ENCODE peak calls at places on chromosomes 12 and 14, in four cellular contexts. R is H1, U is HepG2, F is GM12878. M is an unnamed sample.

GRCh38 chr14:70073924-70074566 is 114.7 kb downstream of the SLC8A3 start:
- DNase-seq in R (peak; percentile 21), F (no peak), U (peak; percentile 87), M (peak; percentile 63)

GRCh38 chr12:49962861-49963765 is 1.4 kb downstream of the AQP5 start:
- DNase-seq in U (no peak), R (no peak), F (no peak), M (no peak)

GRCh38 chr12:8033153-8034044 is 883 bp downstream of the FOXJ2 start:
- DNase-seq in U (no peak), R (no peak), F (no peak), M (peak; percentile 83)

GRCh38 chr12:5204271-5204670 is 160.6 kb downstream of the KCNA5 start:
- DNase-seq in R (no peak), F (no peak), U (no peak), M (peak; percentile 93)

GRCh38 chr12:25187781-25188180 is 7.2 kb downstream of the DNAI7 start:
- DNase-seq in R (no peak), U (no peak), F (no peak), M (no peak)

GRCh38 chr14:54893151-54893760 is 9.4 kb downstream of the GCH1 start:
- DNase-seq in F (no peak), R (no peak), U (peak; percentile 50), M (no peak)

GRCh38 chr12:131871677-131872076 is 22.7 kb upstream of the ULK1 start:
- DNase-seq in F (no peak), R (no peak), U (no peak), M (no peak)

GRCh38 chr12:911191-911826 is 38.2 kb downstream of the RAD52 start:
- DNase-seq in F (no peak), R (no peak), U (no peak), M (no peak)

GRCh38 chr14:67413806-67414769 is 2.1 kb upstream of the PLEK2 start:
- DNase-seq in U (peak; percentile 24), F (no peak), R (peak; percentile 47), M (peak; percentile 35)

GRCh38 chr12:41096797-41097196 is 91.3 kb upstream of the PDZRN4 start:
- DNase-seq in U (no peak), F (no peak), R (no peak), M (no peak)

GRCh38 chr12:41661141-41661540 is 473.0 kb downstream of the PDZRN4 start:
- DNase-seq in F (no peak), U (no peak), R (no peak), M (no peak)

DNA sequence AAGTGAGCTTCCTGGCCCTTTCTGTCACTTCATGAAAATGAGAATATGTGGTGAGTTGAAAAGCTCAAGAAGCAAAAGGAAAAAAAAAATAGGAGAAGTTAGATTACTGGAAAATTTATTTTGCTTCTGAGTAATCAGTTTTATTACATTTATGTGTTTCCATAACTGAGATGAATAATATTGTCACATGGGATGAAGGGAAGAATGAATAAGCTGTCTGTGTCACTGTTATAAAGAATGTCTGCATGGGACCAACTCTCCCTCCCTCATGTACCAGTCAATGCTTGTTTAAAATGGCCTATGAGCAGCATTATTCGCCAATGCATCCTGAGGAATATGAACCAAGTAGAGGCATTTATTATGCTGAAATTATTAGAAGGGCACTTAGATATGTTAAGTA is 246.3 kb downstream of the PRKD1 start:
- DNase-seq in R (no peak), F (no peak), U (no peak), M (no peak)
- TF ChIP-seq SUZ12 in R (no peak), F (no peak), U (no peak), M (no peak)

DNA sequence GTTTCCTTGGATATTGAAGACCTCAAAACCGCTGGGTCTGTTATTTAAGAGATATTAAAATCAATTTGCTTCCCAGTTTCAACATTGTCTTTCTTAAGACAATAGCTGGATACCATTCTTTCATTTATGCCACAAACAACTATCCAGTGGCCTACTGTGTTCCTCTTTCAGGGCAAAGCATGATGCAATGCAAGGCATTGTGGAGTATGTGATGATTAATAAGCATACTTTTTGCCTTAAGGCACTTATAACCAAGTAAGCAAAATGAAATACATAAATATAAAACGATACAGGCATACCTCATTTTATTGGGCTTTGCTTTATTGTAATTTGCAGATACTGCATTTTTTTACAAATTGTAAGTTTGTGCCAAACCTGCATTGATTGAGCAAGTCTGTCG is 45.5 kb downstream of the SCN8A start:
- DNase-seq in R (no peak), F (no peak), U (no peak), M (no peak)
- TF ChIP-seq YY1 in R (no peak), F (no peak), U (no peak), M (no peak)

GRCh38 chr12:91327889-91328288 is 145.3 kb upstream of the DCN start:
- DNase-seq in F (no peak), R (no peak), U (no peak), M (no peak)
- TF ChIP-seq ZNF274 in F (no peak), R (no peak), U (no peak), M (no peak)

GRCh38 chr12:44876554-44877275 is 600 bp upstream of the NELL2 start:
- DNase-seq in F (no peak), R (peak; percentile 27), U (no peak), M (peak; percentile 56)

GRCh38 chr12:44875417-44875953 is 630 bp downstream of the NELL2 start:
- DNase-seq in R (no peak), F (no peak), U (no peak), M (peak; percentile 15)

GRCh38 chr12:44874981-44875416 is 1.1 kb downstream of the NELL2 start:
- DNase-seq in F (no peak), R (no peak), U (no peak), M (peak; percentile 9)

GRCh38 chr12:44875954-44876553 is at the start of gene NELL2:
- DNase-seq in F (no peak), U (no peak), R (peak; percentile 49), M (peak; percentile 68)

GRCh38 chr12:44873898-44874297 is 2.2 kb downstream of the NELL2 start:
- DNase-seq in U (no peak), R (no peak), F (no peak), M (no peak)
- TF ChIP-seq SUZ12 in U (no peak), R (no peak), F (no peak), M (no peak)

DNA sequence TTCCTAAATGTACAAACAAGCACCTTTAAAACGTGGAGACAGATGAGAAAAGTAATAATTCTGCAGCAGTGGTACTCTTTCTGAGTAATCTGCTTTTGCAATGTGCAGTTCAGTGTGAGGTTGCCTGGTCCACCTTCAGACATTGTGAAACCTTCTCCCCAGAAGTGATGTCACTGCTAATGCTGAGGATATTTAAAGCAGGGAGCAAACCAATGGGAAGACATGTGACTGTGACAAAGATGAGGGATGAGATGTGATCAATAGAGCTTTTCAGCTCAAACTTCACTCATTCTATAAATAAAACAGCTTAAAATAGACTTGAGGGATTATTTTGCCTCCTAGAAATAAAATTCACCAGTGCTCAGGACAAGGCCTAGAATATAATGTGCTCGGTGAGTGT is 9.2 kb downstream of the SLC7A8 start:
- DNase-seq in F (no peak), R (no peak), U (no peak), M (no peak)
- TF ChIP-seq YY1 in F (no peak), R (no peak), U (no peak), M (no peak)

GRCh38 chr12:29710104-29710503 is 73.6 kb downstream of the TMTC1 start:
- DNase-seq in R (peak; percentile 15), U (no peak), F (no peak), M (peak; percentile 92)
- TF ChIP-seq ZNF274 in R (no peak), U (no peak), F (no peak), M (no peak)

GRCh38 chr12:74415633-74416032 is 122.0 kb upstream of the ATXN7L3B start:
- DNase-seq in U (peak; percentile 48), F (no peak), R (no peak), M (peak; percentile 18)
- TF ChIP-seq SUZ12 in U (no peak), F (no peak), R (no peak), M (no peak)

DNA sequence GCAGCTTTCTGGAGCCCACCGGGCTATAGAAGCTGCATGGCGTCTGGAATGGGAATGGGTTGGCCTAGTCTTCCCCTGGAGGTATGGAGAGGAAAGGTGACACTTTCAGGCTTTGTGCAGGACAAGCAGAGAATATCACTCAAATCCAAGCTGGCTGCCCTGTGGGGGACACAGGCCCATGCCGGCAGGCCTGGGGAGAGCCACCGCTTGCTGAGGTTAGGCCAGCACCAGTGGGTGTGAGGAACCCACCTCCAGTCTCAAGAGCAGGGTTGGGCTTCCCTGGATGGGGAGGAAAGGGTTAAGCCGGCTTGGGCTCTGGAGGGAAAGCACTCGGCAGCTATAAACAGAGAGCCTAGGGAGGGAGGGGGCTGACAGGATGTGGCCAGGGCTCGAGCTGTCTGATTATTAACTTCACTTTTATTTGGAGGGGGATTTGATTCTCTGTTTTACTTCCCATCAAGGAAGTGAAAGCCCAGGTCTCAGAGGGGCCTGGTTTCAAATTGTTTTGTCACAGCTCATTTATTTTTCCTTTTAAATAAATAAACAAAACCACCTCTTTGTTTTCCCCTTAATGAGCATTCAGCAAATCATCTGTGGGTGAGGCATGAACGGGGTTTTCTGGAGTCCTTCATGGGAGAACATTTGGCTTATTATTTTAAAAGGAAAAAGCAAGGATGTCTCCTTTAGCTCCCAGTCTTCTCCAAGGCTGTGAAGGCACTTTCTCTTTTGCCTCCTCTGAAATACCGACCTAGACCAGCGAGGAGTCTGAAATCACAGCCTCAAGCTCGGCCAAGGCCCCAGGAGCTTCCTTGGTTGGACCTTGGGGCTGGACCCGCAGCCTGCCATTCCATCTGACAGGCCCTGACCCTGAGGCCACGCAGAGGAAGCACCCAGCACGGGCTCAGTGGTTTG is 21.8 kb upstream of the ZFP36L1 start:
- DNase-seq in F (peak; percentile 84), U (peak; percentile 74), R (no peak), M (no peak)
- TF ChIP-seq YY1 in F (peak; percentile 51), U (peak; percentile 27), R (no peak), M (no peak)

DNA sequence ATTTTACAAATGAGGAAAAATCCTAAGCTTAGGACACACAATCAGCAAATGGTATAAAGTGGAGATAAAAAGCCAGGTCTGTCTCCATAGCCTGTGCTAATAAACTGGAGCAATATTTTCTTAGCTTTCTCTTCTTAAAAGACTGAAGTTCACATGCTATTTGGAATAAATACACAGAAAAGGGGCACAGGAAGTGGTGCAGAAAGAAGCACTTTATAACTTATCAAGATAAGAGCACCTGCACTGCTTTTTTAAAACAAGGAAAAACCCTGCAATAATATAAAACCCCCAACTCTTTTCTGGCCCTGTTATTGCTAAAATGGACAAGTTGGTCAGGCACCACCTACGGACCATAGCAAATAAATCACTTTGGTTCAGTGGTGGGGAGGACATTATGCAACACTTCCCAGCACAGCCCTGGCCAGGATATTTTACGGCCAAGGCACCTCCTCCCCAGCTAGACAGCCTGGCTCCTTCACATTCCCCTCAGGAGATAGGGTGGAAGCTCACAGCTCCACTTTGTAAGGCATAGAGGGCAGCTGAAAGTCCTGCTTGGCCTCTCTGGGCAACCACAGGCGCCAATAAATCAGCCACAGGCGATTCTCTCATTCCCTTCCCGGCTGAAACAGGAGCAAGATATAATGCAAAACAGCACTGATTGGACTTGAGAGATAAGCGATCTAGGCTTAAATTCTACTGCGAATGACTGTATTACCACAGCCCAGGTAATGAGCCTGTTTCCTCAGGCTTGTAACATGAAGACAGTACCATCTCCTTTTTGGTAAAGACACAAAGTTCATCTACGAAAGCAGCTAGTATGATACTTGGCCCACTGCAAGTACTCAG is 2.1 kb downstream of the ZBTB25 start:
- DNase-seq in F (no peak), U (peak; percentile 55), R (no peak), M (no peak)
- TF ChIP-seq ZNF274 in F (no peak), U (no peak), R (no peak), M (no peak)